ENCODE peak calls at places on chromosomes 1 and 21, in seven cellular contexts. V, M, B, Z, P, N and Y are unnamed samples.

GRCh38 chr21:24045775-24046215 is 1561.5 kb downstream of the MRPL39 start:
- DNase-seq in Z (no peak), M (peak), N (no peak), V (peak), B (no peak), P (no peak), Y (no peak)

GRCh38 chr1:101006553-101006952 is 19.0 kb downstream of the DPH5 start:
- DNase-seq in N (no peak), M (no peak), B (no peak), Z (no peak), V (no peak), P (no peak), Y (no peak)

GRCh38 chr1:173050865-173051264 is at the start of gene TNFSF18:
- DNase-seq in N (no peak), V (no peak), M (peak), P (no peak), Z (no peak), B (no peak), Y (no peak)

GRCh38 chr1:94755675-94756074 is 64.5 kb upstream of the SLC44A3 start:
- DNase-seq in N (no peak), B (no peak), M (peak), V (no peak), Z (no peak), P (peak), Y (no peak)

GRCh38 chr1:16236091-16236494 is 890 bp downstream of the CPLANE2 start:
- DNase-seq in B (peak), P (peak), M (no peak), Z (no peak), V (peak), N (no peak), Y (no peak)

GRCh38 chr1:11951901-11952300 is 17.4 kb downstream of the PLOD1 start:
- DNase-seq in B (no peak), Z (no peak), N (no peak), M (no peak), V (no peak), P (no peak), Y (no peak)

GRCh38 chr21:45998871-45999580 is 17.5 kb downstream of the COL6A1 start:
- DNase-seq in B (no peak), V (no peak), Z (peak), M (no peak), P (no peak), N (no peak), Y (no peak)

GRCh38 chr1:161013104-161013590 is 7.8 kb downstream of the F11R start:
- DNase-seq in M (no peak), N (no peak), P (no peak), Z (no peak), V (no peak), B (no peak), Y (no peak)

GRCh38 chr1:59828160-59828559 is 13.4 kb downstream of the HOOK1 start:
- DNase-seq in M (no peak), N (no peak), P (no peak), V (no peak), Z (no peak), B (no peak), Y (no peak)

GRCh38 chr1:55555971-55556370 is 340.8 kb upstream of the USP24 start:
- DNase-seq in M (no peak), B (no peak), V (no peak), Z (no peak), N (no peak), P (no peak), Y (no peak)

GRCh38 chr1:203640723-203641523 is 14.3 kb downstream of the ATP2B4 start:
- DNase-seq in B (no peak), N (no peak), P (no peak), M (no peak), V (no peak), Z (no peak), Y (no peak)

GRCh38 chr1:45793942-45794604 is 9.3 kb upstream of the MAST2 start:
- DNase-seq in V (no peak), B (no peak), M (no peak), N (no peak), Z (no peak), P (no peak), Y (no peak)

GRCh38 chr1:234505774-234506114 is 26.8 kb upstream of the TARBP1 start:
- DNase-seq in Z (no peak), N (no peak), B (no peak), M (peak), P (peak), V (no peak), Y (no peak)

GRCh38 chr1:17108786-17109185 is 10.5 kb downstream of the PADI2 start:
- DNase-seq in M (no peak), Z (no peak), B (no peak), P (no peak), V (peak), N (no peak), Y (no peak)

GRCh38 chr1:109272831-109273547 is 10.0 kb downstream of the PSRC1 start:
- DNase-seq in P (no peak), M (no peak), Z (no peak), V (peak), B (no peak), N (no peak), Y (no peak)

GRCh38 chr1:162937721-162938395 is 76.9 kb upstream of the CCDC190 start:
- DNase-seq in M (no peak), N (no peak), V (no peak), Z (no peak), B (no peak), P (no peak), Y (no peak)

GRCh38 chr1:236172041-236172579 is 29.8 kb downstream of the GPR137B start:
- DNase-seq in V (no peak), Z (no peak), M (peak), P (peak), B (no peak), N (no peak), Y (no peak)

GRCh38 chr1:212712451-212713303 is 13.0 kb upstream of the BATF3 start:
- DNase-seq in N (no peak), M (peak), Z (no peak), B (no peak), P (peak), V (no peak), Y (no peak)

GRCh38 chr1:22317231-22317919 is 134.3 kb upstream of the ZBTB40 start:
- DNase-seq in P (no peak), V (no peak), B (peak), M (no peak), N (no peak), Z (no peak), Y (no peak)

GRCh38 chr1:115400891-115401290 is 62.8 kb upstream of the NGF start:
- DNase-seq in M (peak), N (no peak), P (no peak), B (no peak), Z (no peak), V (no peak), Y (no peak)

GRCh38 chr21:32412998-32413504 is 545 bp downstream of the EVA1C start:
- DNase-seq in N (no peak), M (no peak), B (no peak), V (peak), Z (peak), P (no peak), Y (no peak)

GRCh38 chr1:86648255-86648654 is 56.1 kb upstream of the SH3GLB1 start:
- DNase-seq in N (no peak), P (peak), B (no peak), V (no peak), M (peak), Z (no peak), Y (no peak)

GRCh38 chr1:86649618-86650017 is 54.8 kb upstream of the SH3GLB1 start:
- DNase-seq in P (no peak), Z (peak), N (no peak), V (no peak), M (no peak), B (no peak), Y (no peak)

GRCh38 chr1:86645866-86646647 is 58.3 kb upstream of the SH3GLB1 start:
- DNase-seq in P (no peak), V (no peak), N (no peak), Z (no peak), B (no peak), M (no peak), Y (peak)

GRCh38 chr1:86650065-86650464 is 54.3 kb upstream of the SH3GLB1 start:
- DNase-seq in P (no peak), M (no peak), N (no peak), V (no peak), B (no peak), Z (no peak), Y (no peak)
- TF ChIP-seq CTCF in P (no peak), M (no peak), N (no peak), V (no peak), B (no peak), Z (no peak), Y (no peak)

GRCh38 chr1:227742738-227743715 is 7.8 kb downstream of the SNAP47 start:
- DNase-seq in N (no peak), P (no peak), V (no peak), Z (peak), M (no peak), B (no peak), Y (peak)
- TF ChIP-seq CTCF in N (no peak), P (no peak), V (no peak), Z (no peak), M (no peak), B (no peak), Y (no peak)

GRCh38 chr1:181504294-181505115 is 21.2 kb downstream of the CACNA1E start:
- DNase-seq in M (peak), Z (no peak), B (peak), N (no peak), V (no peak), P (peak), Y (no peak)
- TF ChIP-seq CTCF in M (peak), Z (no peak), B (peak), N (no peak), V (no peak), P (peak), Y (peak)

GRCh38 chr1:25711555-25712298 is 88.3 kb upstream of the SELENON start:
- DNase-seq in M (peak), N (no peak), P (no peak), B (no peak), V (no peak), Z (peak), Y (no peak)

GRCh38 chr1:25715888-25716287 is 84.1 kb upstream of the SELENON start:
- DNase-seq in P (no peak), B (no peak), V (no peak), N (no peak), M (no peak), Z (no peak), Y (no peak)

GRCh38 chr1:25710583-25711347 is 89.2 kb upstream of the SELENON start:
- DNase-seq in B (no peak), Z (no peak), P (no peak), N (no peak), M (peak), V (no peak), Y (no peak)

GRCh38 chr1:25714532-25714931 is 85.5 kb upstream of the SELENON start:
- DNase-seq in Z (no peak), N (no peak), P (no peak), B (no peak), M (no peak), V (no peak), Y (no peak)

GRCh38 chr1:25712299-25712970 is 87.6 kb upstream of the SELENON start:
- DNase-seq in Z (no peak), B (no peak), N (no peak), M (no peak), P (no peak), V (no peak), Y (no peak)
- TF ChIP-seq CTCF in Z (no peak), B (no peak), N (no peak), M (no peak), P (no peak), V (no peak), Y (no peak)